ENCODE peak calls at places on chromosomes 1 and 21, in six cellular contexts. One of them, this sample, is unnamed.

GRCh38 chr1:116664366-116664983 is 3.1 kb downstream of the IGSF3 start:
- DNase-seq in GM12878: no peak
- DNase-seq in GM12891: no peak
- DNase-seq in H1: no peak
- DNase-seq in HepG2: no peak
- DNase-seq in K562: peak
- DNase-seq in this sample: no peak

GRCh38 chr1:205493241-205494085 is 11.0 kb upstream of the CDK18 start:
- DNase-seq in K562: no peak
- DNase-seq in GM12891: no peak
- DNase-seq in GM12878: no peak
- DNase-seq in H1: no peak
- DNase-seq in HepG2: peak
- DNase-seq in this sample: no peak

GRCh38 chr1:209622841-209623829 is 29.1 kb downstream of the LAMB3 start:
- DNase-seq in H1: no peak
- DNase-seq in K562: no peak
- DNase-seq in GM12878: no peak
- DNase-seq in HepG2: no peak
- DNase-seq in GM12891: no peak
- DNase-seq in this sample: no peak

GRCh38 chr1:116918714-116919357 is 9.1 kb downstream of the PTGFRN start:
- DNase-seq in H1: no peak
- DNase-seq in HepG2: no peak
- DNase-seq in K562: peak
- DNase-seq in GM12878: no peak
- DNase-seq in GM12891: no peak
- DNase-seq in this sample: no peak

GRCh38 chr1:56797079-56797685 is 22.0 kb downstream of the FYB2 start:
- DNase-seq in K562: no peak
- DNase-seq in H1: no peak
- DNase-seq in HepG2: no peak
- DNase-seq in GM12891: no peak
- DNase-seq in GM12878: no peak
- DNase-seq in this sample: no peak

GRCh38 chr1:18955442-18956188 is 861 bp downstream of the IFFO2 start:
- DNase-seq in H1: no peak
- DNase-seq in HepG2: no peak
- DNase-seq in GM12878: no peak
- DNase-seq in GM12891: peak
- DNase-seq in K562: peak
- DNase-seq in this sample: no peak

GRCh38 chr21:43842742-43843141 is 22.3 kb upstream of the AGPAT3 start:
- DNase-seq in K562: no peak
- DNase-seq in H1: no peak
- DNase-seq in HepG2: no peak
- DNase-seq in GM12891: no peak
- DNase-seq in GM12878: no peak
- DNase-seq in this sample: no peak

GRCh38 chr1:62707746-62708123 is 19.5 kb upstream of the DOCK7 start:
- DNase-seq in GM12878: no peak
- DNase-seq in H1: no peak
- DNase-seq in HepG2: no peak
- DNase-seq in GM12891: no peak
- DNase-seq in K562: no peak
- DNase-seq in this sample: no peak

GRCh38 chr21:32653326-32653901 is 41.2 kb upstream of the CFAP298 start:
- DNase-seq in K562: peak
- DNase-seq in GM12891: peak
- DNase-seq in HepG2: peak
- DNase-seq in H1: no peak
- DNase-seq in GM12878: no peak
- DNase-seq in this sample: no peak

GRCh38 chr1:96365076-96365475 is 356.5 kb upstream of the PTBP2 start:
- DNase-seq in K562: no peak
- DNase-seq in GM12891: no peak
- DNase-seq in HepG2: no peak
- DNase-seq in H1: no peak
- DNase-seq in GM12878: no peak
- DNase-seq in this sample: no peak

GRCh38 chr21:33112151-33112550 is 42.2 kb downstream of the OLIG1 start:
- DNase-seq in HepG2: no peak
- DNase-seq in K562: no peak
- DNase-seq in H1: no peak
- DNase-seq in GM12878: no peak
- DNase-seq in GM12891: no peak
- DNase-seq in this sample: no peak

GRCh38 chr1:173444757-173445156 is 32.4 kb upstream of the PRDX6 start:
- DNase-seq in H1: no peak
- DNase-seq in GM12878: no peak
- DNase-seq in GM12891: no peak
- DNase-seq in K562: no peak
- DNase-seq in HepG2: no peak
- DNase-seq in this sample: no peak

GRCh38 chr1:199688133-199688676 is 339.3 kb upstream of the NR5A2 start:
- DNase-seq in HepG2: no peak
- DNase-seq in K562: no peak
- DNase-seq in GM12891: no peak
- DNase-seq in GM12878: no peak
- DNase-seq in H1: no peak
- DNase-seq in this sample: no peak

GRCh38 chr1:155241069-155241679 is 14.1 kb downstream of the ENTREP3 start:
- DNase-seq in GM12891: no peak
- DNase-seq in H1: no peak
- DNase-seq in GM12878: no peak
- DNase-seq in HepG2: peak
- DNase-seq in K562: peak
- DNase-seq in this sample: peak

GRCh38 chr21:35350965-35351364 is 301.9 kb upstream of the RUNX1 start:
- DNase-seq in K562: no peak
- DNase-seq in HepG2: no peak
- DNase-seq in GM12878: no peak
- DNase-seq in GM12891: no peak
- DNase-seq in H1: no peak
- DNase-seq in this sample: no peak

GRCh38 chr1:237864338-237865244 is 26.1 kb downstream of the ZP4 start:
- DNase-seq in K562: peak
- DNase-seq in GM12891: peak
- DNase-seq in GM12878: peak
- DNase-seq in H1: peak
- DNase-seq in HepG2: peak
- DNase-seq in this sample: peak

GRCh38 chr1:966603-967295 is 467 bp downstream of the PLEKHN1 start:
- DNase-seq in GM12891: peak
- DNase-seq in H1: no peak
- DNase-seq in HepG2: peak
- DNase-seq in GM12878: no peak
- DNase-seq in K562: peak
- DNase-seq in this sample: peak

GRCh38 chr1:226069818-226070489 is 7.4 kb downstream of the H3-3A start:
- DNase-seq in HepG2: no peak
- DNase-seq in K562: no peak
- DNase-seq in GM12878: no peak
- DNase-seq in GM12891: no peak
- DNase-seq in H1: no peak
- DNase-seq in this sample: no peak

GRCh38 chr21:43867332-43867703 is 2.3 kb downstream of the AGPAT3 start:
- DNase-seq in HepG2: no peak
- DNase-seq in GM12891: no peak
- DNase-seq in H1: no peak
- DNase-seq in GM12878: no peak
- DNase-seq in K562: no peak
- DNase-seq in this sample: no peak

GRCh38 chr1:116516631-116517030 is 54.2 kb downstream of the CD58 start:
- DNase-seq in H1: no peak
- DNase-seq in K562: no peak
- DNase-seq in GM12878: no peak
- DNase-seq in HepG2: no peak
- DNase-seq in GM12891: no peak
- DNase-seq in this sample: no peak

GRCh38 chr1:116819081-116819480 is 64.9 kb downstream of the CD2 start:
- DNase-seq in K562: no peak
- DNase-seq in HepG2: no peak
- DNase-seq in GM12891: no peak
- DNase-seq in GM12878: no peak
- DNase-seq in H1: no peak
- DNase-seq in this sample: no peak

GRCh38 chr21:16124397-16125130 is 394.8 kb downstream of the USP25 start:
- DNase-seq in GM12878: no peak
- DNase-seq in HepG2: no peak
- DNase-seq in K562: no peak
- DNase-seq in H1: no peak
- DNase-seq in GM12891: no peak
- DNase-seq in this sample: no peak

GRCh38 chr1:76124196-76124595 is 49.6 kb downstream of the ST6GALNAC3 start:
- DNase-seq in HepG2: no peak
- DNase-seq in K562: no peak
- DNase-seq in GM12878: no peak
- DNase-seq in GM12891: no peak
- DNase-seq in H1: no peak
- DNase-seq in this sample: no peak

GRCh38 chr1:43653339-43653738 is 3.4 kb downstream of the KDM4A start:
- DNase-seq in H1: no peak
- DNase-seq in GM12891: no peak
- DNase-seq in GM12878: peak
- DNase-seq in HepG2: no peak
- DNase-seq in K562: peak
- DNase-seq in this sample: no peak

GRCh38 chr1:42816600-42817439 is at the start of the genes ERMAP and SVBP:
- DNase-seq in GM12878: peak
- DNase-seq in H1: peak
- DNase-seq in HepG2: peak
- DNase-seq in GM12891: peak
- DNase-seq in K562: peak
- DNase-seq in this sample: peak

GRCh38 chr1:147534386-147534785 is 6.9 kb upstream of the BCL9 start:
- DNase-seq in GM12891: no peak
- DNase-seq in HepG2: peak
- DNase-seq in GM12878: no peak
- DNase-seq in H1: no peak
- DNase-seq in K562: no peak
- DNase-seq in this sample: no peak

GRCh38 chr1:212186427-212187207 is 98.6 kb upstream of the PPP2R5A start:
- DNase-seq in H1: no peak
- DNase-seq in GM12878: peak
- DNase-seq in HepG2: no peak
- DNase-seq in GM12891: peak
- DNase-seq in K562: no peak
- DNase-seq in this sample: peak
- TF ChIP-seq POLR2A in H1: no peak
- TF ChIP-seq POLR2A in GM12878: peak
- TF ChIP-seq POLR2A in HepG2: no peak
- TF ChIP-seq POLR2A in GM12891: no peak
- TF ChIP-seq POLR2A in K562: no peak
- TF ChIP-seq POLR2A in this sample: no peak

GRCh38 chr1:41333146-41333784 is 28.0 kb upstream of the FOXO6 start:
- DNase-seq in GM12878: no peak
- DNase-seq in HepG2: peak
- DNase-seq in H1: no peak
- DNase-seq in GM12891: no peak
- DNase-seq in K562: peak
- DNase-seq in this sample: no peak
- TF ChIP-seq TAF1 in GM12878: no peak
- TF ChIP-seq TAF1 in HepG2: no peak
- TF ChIP-seq TAF1 in H1: no peak
- TF ChIP-seq TAF1 in GM12891: no peak
- TF ChIP-seq TAF1 in K562: no peak
- TF ChIP-seq TAF1 in this sample: no peak

GRCh38 chr1:51330331-51331201 is at the start of gene TTC39A:
- DNase-seq in H1: no peak
- DNase-seq in K562: no peak
- DNase-seq in GM12878: no peak
- DNase-seq in GM12891: peak
- DNase-seq in HepG2: no peak
- DNase-seq in this sample: no peak

GRCh38 chr1:51328926-51329325 is 1.4 kb downstream of the TTC39A start:
- DNase-seq in H1: no peak
- DNase-seq in HepG2: no peak
- DNase-seq in GM12878: no peak
- DNase-seq in K562: no peak
- DNase-seq in GM12891: no peak
- DNase-seq in this sample: no peak

GRCh38 chr1:51331206-51332100 is 1.1 kb upstream of the TTC39A start:
- DNase-seq in GM12878: peak
- DNase-seq in GM12891: peak
- DNase-seq in H1: no peak
- DNase-seq in K562: peak
- DNase-seq in HepG2: peak
- DNase-seq in this sample: no peak

GRCh38 chr1:51328279-51328678 is 2.1 kb downstream of the TTC39A start:
- DNase-seq in GM12891: no peak
- DNase-seq in H1: no peak
- DNase-seq in GM12878: no peak
- DNase-seq in HepG2: no peak
- DNase-seq in K562: no peak
- DNase-seq in this sample: no peak

GRCh38 chr1:51329443-51330325 is 678 bp downstream of the TTC39A start:
- DNase-seq in HepG2: no peak
- DNase-seq in GM12891: no peak
- DNase-seq in K562: no peak
- DNase-seq in H1: no peak
- DNase-seq in GM12878: no peak
- DNase-seq in this sample: no peak
- TF ChIP-seq POLR2A in HepG2: no peak
- TF ChIP-seq POLR2A in GM12891: no peak
- TF ChIP-seq POLR2A in K562: no peak
- TF ChIP-seq POLR2A in H1: no peak
- TF ChIP-seq POLR2A in GM12878: no peak
- TF ChIP-seq POLR2A in this sample: no peak

DNA sequence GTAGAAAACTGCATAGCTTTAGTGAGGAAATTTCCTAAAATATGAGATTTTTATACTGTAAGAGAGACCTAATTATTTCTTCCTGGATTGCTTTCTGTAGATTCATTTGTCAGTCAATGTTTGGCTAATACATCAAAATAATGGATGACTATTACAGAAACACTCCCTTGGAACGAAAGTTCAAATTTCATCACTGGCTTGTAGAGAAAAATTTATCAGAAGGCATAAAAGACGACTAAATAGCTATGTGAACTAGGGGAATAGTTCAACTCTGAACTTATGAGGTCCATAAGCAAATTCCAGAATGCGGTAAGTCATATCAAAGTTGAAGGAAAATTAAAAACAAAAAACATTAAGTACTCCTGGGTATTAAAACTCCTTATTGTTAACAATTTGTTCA is 36.0 kb downstream of the WNT2B start:
- DNase-seq in GM12878: no peak
- DNase-seq in H1: no peak
- DNase-seq in GM12891: no peak
- DNase-seq in HepG2: peak
- DNase-seq in K562: no peak
- DNase-seq in this sample: no peak
- TF ChIP-seq TAF1 in GM12878: no peak
- TF ChIP-seq TAF1 in H1: no peak
- TF ChIP-seq TAF1 in GM12891: no peak
- TF ChIP-seq TAF1 in HepG2: no peak
- TF ChIP-seq TAF1 in K562: no peak
- TF ChIP-seq TAF1 in this sample: no peak

This sample was measured in GM12892.